ENCODE peak calls at places on chromosomes 1 and 21, in five cellular contexts. One of them, this sample, is unnamed.

GRCh38 chr21:37792046-37792445 is 124.2 kb downstream of the KCNJ6 start:
- DNase-seq in stimulated activated naive CD8-positive, alpha-beta T cell treated with anti-CD3 and anti-CD28 coated beads, Interleukin-15, Interleukin-2, amounts not matched to agents 100 U/mL and 50 U/mL, for 24 hours: no peak
- DNase-seq in NCI-H345: no peak
- DNase-seq in T47D: no peak
- DNase-seq in NCI-H526: no peak
- DNase-seq in this sample: no peak

GRCh38 chr1:207302618-207303408 is 18.7 kb upstream of the CD55 start:
- DNase-seq in stimulated activated naive CD8-positive, alpha-beta T cell treated with anti-CD3 and anti-CD28 coated beads, Interleukin-15, Interleukin-2, amounts not matched to agents 100 U/mL and 50 U/mL, for 24 hours: no peak
- DNase-seq in NCI-H345: no peak
- DNase-seq in T47D: no peak
- DNase-seq in NCI-H526: no peak
- DNase-seq in this sample: no peak

GRCh38 chr21:45465611-45466329 is 60.8 kb downstream of the COL18A1 start:
- DNase-seq in stimulated activated naive CD8-positive, alpha-beta T cell treated with anti-CD3 and anti-CD28 coated beads, Interleukin-15, Interleukin-2, amounts not matched to agents 100 U/mL and 50 U/mL, for 24 hours: no peak
- DNase-seq in NCI-H345: no peak
- DNase-seq in T47D: no peak
- DNase-seq in NCI-H526: no peak
- DNase-seq in this sample: no peak

GRCh38 chr1:3924871-3925655 is 25.0 kb upstream of the C1orf174 start:
- DNase-seq in stimulated activated naive CD8-positive, alpha-beta T cell treated with anti-CD3 and anti-CD28 coated beads, Interleukin-15, Interleukin-2, amounts not matched to agents 100 U/mL and 50 U/mL, for 24 hours: no peak
- DNase-seq in NCI-H345: peak; percentile 91
- DNase-seq in T47D: no peak
- DNase-seq in NCI-H526: no peak
- DNase-seq in this sample: peak; percentile 74

GRCh38 chr1:93596329-93597089 is 85.1 kb downstream of the BCAR3 start:
- DNase-seq in stimulated activated naive CD8-positive, alpha-beta T cell treated with anti-CD3 and anti-CD28 coated beads, Interleukin-15, Interleukin-2, amounts not matched to agents 100 U/mL and 50 U/mL, for 24 hours: no peak
- DNase-seq in NCI-H345: no peak
- DNase-seq in T47D: no peak
- DNase-seq in NCI-H526: no peak
- DNase-seq in this sample: no peak

GRCh38 chr1:147169171-147169570 is 3.1 kb downstream of the PRKAB2 start:
- DNase-seq in stimulated activated naive CD8-positive, alpha-beta T cell treated with anti-CD3 and anti-CD28 coated beads, Interleukin-15, Interleukin-2, amounts not matched to agents 100 U/mL and 50 U/mL, for 24 hours: no peak
- DNase-seq in NCI-H345: no peak
- DNase-seq in T47D: no peak
- DNase-seq in NCI-H526: no peak
- DNase-seq in this sample: no peak

GRCh38 chr21:35942211-35943144 is 117.8 kb downstream of the SETD4 start:
- DNase-seq in stimulated activated naive CD8-positive, alpha-beta T cell treated with anti-CD3 and anti-CD28 coated beads, Interleukin-15, Interleukin-2, amounts not matched to agents 100 U/mL and 50 U/mL, for 24 hours: no peak
- DNase-seq in NCI-H345: no peak
- DNase-seq in T47D: no peak
- DNase-seq in NCI-H526: no peak
- DNase-seq in this sample: no peak

GRCh38 chr1:203100163-203100867 is 14.5 kb upstream of the MYOG start:
- DNase-seq in stimulated activated naive CD8-positive, alpha-beta T cell treated with anti-CD3 and anti-CD28 coated beads, Interleukin-15, Interleukin-2, amounts not matched to agents 100 U/mL and 50 U/mL, for 24 hours: no peak
- DNase-seq in NCI-H345: no peak
- DNase-seq in T47D: peak; percentile 93
- DNase-seq in NCI-H526: no peak
- DNase-seq in this sample: no peak

GRCh38 chr1:153384996-153385580 is 5.8 kb downstream of the S100A8 start:
- DNase-seq in stimulated activated naive CD8-positive, alpha-beta T cell treated with anti-CD3 and anti-CD28 coated beads, Interleukin-15, Interleukin-2, amounts not matched to agents 100 U/mL and 50 U/mL, for 24 hours: no peak
- DNase-seq in NCI-H345: no peak
- DNase-seq in T47D: no peak
- DNase-seq in NCI-H526: no peak
- DNase-seq in this sample: no peak

GRCh38 chr1:66564250-66564649 is 30.3 kb downstream of the SGIP1 start:
- DNase-seq in stimulated activated naive CD8-positive, alpha-beta T cell treated with anti-CD3 and anti-CD28 coated beads, Interleukin-15, Interleukin-2, amounts not matched to agents 100 U/mL and 50 U/mL, for 24 hours: no peak
- DNase-seq in NCI-H345: no peak
- DNase-seq in T47D: no peak
- DNase-seq in NCI-H526: no peak
- DNase-seq in this sample: no peak